ENCODE peak calls at places on chromosomes 5 and 9, in ten cellular contexts. Q, N, L, K, P, Z, A, J, X and U are unnamed samples.

GRCh38 chr5:383621-384020 is 59.4 kb upstream of the EXOC3 start:
- DNase-seq in J (no peak), Q (no peak), Z (peak), P (no peak), X (no peak), K (no peak), N (no peak), L (no peak), A (no peak), U (no peak)

GRCh38 chr5:150140830-150141229 is 14.8 kb downstream of the PDGFRB start:
- DNase-seq in J (no peak), A (peak), P (no peak), L (peak), X (peak), N (peak), Z (no peak), Q (no peak), K (no peak), U (peak)

GRCh38 chr5:6905423-6905822 is 192.2 kb downstream of the TENT4A start:
- DNase-seq in X (no peak), N (peak), A (peak), K (no peak), Q (no peak), P (no peak), Z (no peak), L (no peak), J (no peak), U (no peak)

GRCh38 chr5:69484891-69485290 is 7.7 kb upstream of the OCLN start:
- DNase-seq in A (no peak), K (no peak), Q (no peak), Z (no peak), P (no peak), L (peak), J (peak), X (peak), N (no peak), U (peak)

GRCh38 chr5:89268460-89268859 is 385.5 kb upstream of the MEF2C start:
- DNase-seq in Z (no peak), A (no peak), N (no peak), L (no peak), Q (no peak), X (no peak), K (no peak), J (no peak), P (no peak), U (no peak)

GRCh38 chr5:133607451-133607850 is 4.9 kb downstream of the FSTL4 start:
- DNase-seq in Q (no peak), J (no peak), X (no peak), P (no peak), A (no peak), N (no peak), L (no peak), K (no peak), Z (no peak), U (no peak)

GRCh38 chr5:95441631-95442030 is 50.5 kb downstream of the FAM81B start:
- DNase-seq in A (no peak), P (no peak), J (no peak), N (no peak), Z (no peak), Q (no peak), X (no peak), K (no peak), L (no peak), U (no peak)

GRCh38 chr9:91395106-91395552 is 28.5 kb downstream of the NFIL3 start:
- DNase-seq in L (no peak), X (peak), P (no peak), Z (no peak), Q (no peak), K (no peak), N (no peak), J (peak), A (no peak), U (peak)

GRCh38 chr5:42583322-42583721 is 160.1 kb downstream of the GHR start:
- DNase-seq in L (peak), J (peak), Q (no peak), P (peak), Z (peak), X (peak), A (no peak), N (peak), K (peak), U (peak)

GRCh38 chr5:106637275-106637674 is 1033.5 kb downstream of the EFNA5 start:
- DNase-seq in P (no peak), K (no peak), L (peak), X (peak), A (no peak), Z (no peak), J (no peak), Q (no peak), N (no peak), U (no peak)

GRCh38 chr5:50967388-50968039 is 301.1 kb downstream of the PARP8 start:
- DNase-seq in P (no peak), N (no peak), Q (no peak), A (no peak), L (no peak), K (no peak), J (no peak), Z (peak), X (no peak), U (no peak)

GRCh38 chr5:136811086-136811485 is 445.7 kb upstream of the TRPC7 start:
- DNase-seq in Z (no peak), L (peak), Q (no peak), J (peak), X (peak), P (no peak), K (no peak), A (no peak), N (no peak), U (peak)

GRCh38 chr5:101142102-101142501 is 239.0 kb upstream of the ST8SIA4 start:
- DNase-seq in L (no peak), Q (no peak), P (no peak), Z (no peak), A (no peak), N (no peak), J (no peak), K (no peak), X (no peak), U (no peak)

GRCh38 chr9:130027533-130028370 is 15.2 kb downstream of the FNBP1 start:
- DNase-seq in Z (no peak), L (no peak), K (no peak), X (no peak), Q (no peak), A (no peak), N (no peak), J (peak), P (no peak), U (no peak)

GRCh38 chr9:93890436-93890935 is 64.7 kb downstream of the BARX1 start:
- DNase-seq in X (no peak), J (no peak), Q (peak), N (no peak), Z (no peak), P (no peak), K (no peak), A (no peak), L (no peak), U (no peak)

GRCh38 chr5:145236127-145236526 is 599.0 kb downstream of the PRELID2 start:
- DNase-seq in J (peak), X (peak), N (no peak), Z (no peak), L (no peak), A (no peak), K (no peak), Q (no peak), P (no peak), U (peak)

GRCh38 chr5:138752951-138753793 is at the start of gene CTNNA1:
- DNase-seq in K (peak), N (peak), Q (peak), X (peak), L (peak), J (peak), P (peak), A (peak), Z (peak), U (peak)

GRCh38 chr9:124037790-124038189 is 26.2 kb downstream of the LHX2 start:
- DNase-seq in P (no peak), Q (no peak), L (no peak), N (no peak), Z (no peak), A (no peak), J (no peak), X (peak), K (no peak), U (no peak)

GRCh38 chr9:109016132-109016531 is 2.8 kb upstream of the CTNNAL1 start:
- DNase-seq in P (no peak), L (peak), A (no peak), Z (no peak), X (no peak), N (no peak), K (no peak), Q (no peak), J (no peak), U (no peak)

GRCh38 chr5:177304392-177305119 is 957 bp downstream of the PRELID1 start:
- DNase-seq in N (no peak), J (peak), A (no peak), K (no peak), P (no peak), L (no peak), X (no peak), Q (no peak), Z (peak), U (no peak)

GRCh38 chr5:65483474-65484346 is 2.0 kb upstream of the ADAMTS6 start:
- DNase-seq in J (peak), Q (no peak), A (no peak), L (peak), P (no peak), K (no peak), N (no peak), X (peak), Z (no peak), U (peak)

GRCh38 chr5:146213210-146213838 is 9.9 kb downstream of the RBM27 start:
- DNase-seq in Q (no peak), L (peak), N (no peak), K (no peak), Z (no peak), A (no peak), X (peak), J (peak), P (no peak), U (peak)

GRCh38 chr9:125410522-125410894 is 148.9 kb downstream of the GAPVD1 start:
- DNase-seq in Q (no peak), A (no peak), L (no peak), P (no peak), N (peak), Z (no peak), K (no peak), J (no peak), X (no peak), U (no peak)
- H3K4me3 ChIP-seq in Q (no peak), A (no peak), L (no peak), P (peak), N (no peak), Z (no peak), K (no peak), J (no peak), X (no peak), U (no peak)

GRCh38 chr9:135136481-135136880 is 49.0 kb downstream of the OLFM1 start:
- DNase-seq in P (no peak), Q (no peak), L (no peak), N (no peak), K (no peak), A (no peak), X (no peak), J (no peak), Z (no peak), U (no peak)
- H3K4me3 ChIP-seq in P (no peak), Q (no peak), L (no peak), N (no peak), K (no peak), A (no peak), X (no peak), J (no peak), Z (no peak), U (no peak)

GRCh38 chr9:136328011-136328621 is 777 bp downstream of the GPSM1 start:
- DNase-seq in Q (no peak), J (no peak), K (no peak), P (no peak), X (no peak), N (peak), A (no peak), Z (no peak), L (no peak), U (no peak)

GRCh38 chr9:136330406-136330990 is 3.2 kb downstream of the GPSM1 start:
- DNase-seq in Z (no peak), Q (no peak), L (no peak), X (no peak), N (peak), P (no peak), K (no peak), J (no peak), A (no peak), U (no peak)

GRCh38 chr9:136328622-136329041 is 1.3 kb downstream of the GPSM1 start:
- DNase-seq in X (peak), J (peak), L (peak), P (no peak), Z (no peak), K (no peak), N (peak), Q (no peak), A (no peak), U (peak)

GRCh38 chr9:136329636-136330405 is 2.5 kb downstream of the GPSM1 start:
- DNase-seq in K (no peak), Z (no peak), X (no peak), J (no peak), L (no peak), P (no peak), Q (no peak), A (no peak), N (peak), U (no peak)

GRCh38 chr9:136329211-136329627 is 1.9 kb downstream of the GPSM1 start:
- DNase-seq in X (peak), Q (no peak), N (peak), A (no peak), Z (no peak), P (no peak), K (no peak), J (peak), L (no peak), U (no peak)
- H3K4me3 ChIP-seq in X (peak), Q (peak), N (peak), A (peak), Z (no peak), P (no peak), K (no peak), J (peak), L (peak), U (peak)

GRCh38 chr5:30475429-30475828 is 718.1 kb upstream of the CDH6 start:
- DNase-seq in N (no peak), P (no peak), J (no peak), L (no peak), X (no peak), K (no peak), A (no peak), Z (no peak), Q (no peak), U (no peak)

DNA sequence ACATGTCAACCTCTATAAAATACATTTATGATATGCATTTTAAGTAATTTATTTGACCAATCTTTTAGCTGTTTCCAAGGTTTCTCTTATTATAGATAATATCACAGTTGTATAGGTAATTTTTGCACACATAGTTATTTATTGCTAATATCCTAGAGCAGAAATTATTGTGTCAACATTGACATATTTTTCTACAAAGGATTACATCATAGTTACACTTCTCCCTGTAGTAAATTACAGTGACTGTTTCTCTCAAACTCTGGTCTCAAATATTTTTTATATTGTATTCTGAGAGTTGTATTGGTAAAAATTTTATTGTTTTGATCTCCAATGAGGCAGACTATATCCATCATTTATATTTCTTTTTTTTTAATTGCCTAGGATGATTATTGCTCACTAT is 714.4 kb upstream of the CDH6 start:
- DNase-seq in X (no peak), L (no peak), P (no peak), K (no peak), A (no peak), Q (no peak), J (no peak), Z (no peak), N (no peak), U (no peak)
- H3K4me3 ChIP-seq in X (no peak), L (no peak), P (no peak), K (no peak), A (no peak), Q (no peak), J (no peak), Z (no peak), N (no peak), U (no peak)

GRCh38 chr9:79572032-79572890 is 496 bp downstream of the TLE4 start:
- DNase-seq in K (peak), X (peak), N (peak), A (peak), P (no peak), L (no peak), J (peak), Z (peak), Q (no peak), U (peak)
- H3K4me3 ChIP-seq in K (peak), X (peak), N (peak), A (peak), P (peak), L (peak), J (peak), Z (peak), Q (peak), U (peak)

GRCh38 chr5:17399931-17400330 is 98.1 kb upstream of the TAF11L2 start:
- DNase-seq in K (no peak), A (no peak), J (no peak), Q (peak), L (no peak), Z (no peak), N (no peak), P (no peak), X (no peak), U (no peak)

GRCh38 chr5:17398866-17399835 is 98.9 kb upstream of the TAF11L2 start:
- DNase-seq in Z (no peak), P (no peak), L (no peak), K (no peak), A (no peak), Q (no peak), N (no peak), J (no peak), X (no peak), U (no peak)

GRCh38 chr5:17400724-17401508 is 97.1 kb upstream of the TAF11L2 start:
- DNase-seq in L (no peak), A (no peak), Z (no peak), P (no peak), N (no peak), J (no peak), X (no peak), K (no peak), Q (peak), U (no peak)

GRCh38 chr5:17401509-17402290 is 96.3 kb upstream of the TAF11L2 start:
- DNase-seq in L (no peak), Q (no peak), N (no peak), P (no peak), K (no peak), Z (no peak), X (no peak), J (no peak), A (no peak), U (no peak)

DNA sequence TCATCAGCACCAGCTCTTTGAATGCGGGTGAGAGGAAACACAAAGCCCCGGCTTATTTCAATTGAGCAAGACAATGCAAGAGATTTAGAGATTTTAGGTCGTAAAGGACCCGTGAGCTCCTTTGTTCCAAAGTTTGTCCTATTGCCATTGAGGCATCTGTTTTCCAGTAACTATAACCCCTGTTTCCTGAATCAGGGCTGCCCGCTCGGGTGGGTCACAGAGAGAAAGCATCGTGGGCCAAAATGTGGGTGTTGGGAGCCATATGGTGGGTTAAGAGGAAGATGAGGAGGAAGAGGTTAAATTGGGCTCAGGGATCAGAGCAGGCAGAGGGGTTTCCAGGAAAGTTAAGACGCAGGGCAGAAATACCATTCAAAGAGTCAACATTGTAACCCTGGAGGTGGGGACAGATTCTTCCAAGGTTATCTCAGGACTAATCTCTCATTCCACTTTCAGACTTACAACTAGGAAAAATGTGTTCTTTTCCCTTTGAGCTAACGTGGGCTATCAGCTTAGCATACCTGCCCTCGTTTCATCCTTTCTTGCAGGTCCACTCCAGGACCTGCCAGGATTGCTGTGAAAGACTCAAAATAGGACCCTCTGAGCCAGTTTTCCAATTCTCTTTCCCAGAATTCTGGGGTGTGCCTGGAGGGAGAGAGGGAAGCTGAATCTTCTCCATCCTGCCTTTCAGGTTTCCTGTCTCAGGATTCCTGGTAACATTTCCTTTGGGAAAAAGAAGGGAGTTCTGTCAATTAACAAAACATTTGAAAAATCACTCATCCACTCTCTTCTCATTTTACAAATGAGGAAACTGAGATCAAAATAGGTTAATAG is 95.5 kb upstream of the TAF11L2 start:
- DNase-seq in J (no peak), X (no peak), K (no peak), A (no peak), Z (no peak), P (no peak), Q (no peak), N (no peak), L (no peak), U (no peak)
- H3K4me3 ChIP-seq in J (no peak), X (no peak), K (no peak), A (no peak), Z (no peak), P (no peak), Q (no peak), N (no peak), L (no peak), U (no peak)

GRCh38 chr5:181039961-181040915 is at the start of gene BTNL9:
- DNase-seq in Z (no peak), J (no peak), L (no peak), A (no peak), X (no peak), N (no peak), Q (no peak), P (no peak), K (no peak), U (peak)
- H3K4me3 ChIP-seq in Z (no peak), J (no peak), L (no peak), A (peak), X (no peak), N (peak), Q (no peak), P (no peak), K (no peak), U (no peak)

DNA sequence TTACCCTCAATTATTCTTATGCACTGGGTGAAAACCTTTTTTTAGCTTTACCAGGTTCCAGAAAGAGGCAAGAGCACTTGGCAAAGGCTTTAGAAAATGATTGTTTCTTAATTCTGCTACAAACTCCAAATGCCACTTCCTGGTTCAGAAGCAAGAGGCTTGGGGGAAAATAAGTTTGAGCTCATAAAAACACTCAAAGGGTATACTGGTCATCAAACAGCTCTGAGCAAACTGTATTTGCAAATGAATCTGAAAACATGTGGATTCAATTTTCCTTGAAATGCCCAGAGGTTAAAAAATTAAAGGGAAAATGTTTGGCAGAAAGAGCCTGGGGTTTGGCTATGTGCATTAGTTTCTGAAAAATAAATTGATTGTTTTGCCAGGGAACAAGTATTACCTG is 615.5 kb downstream of the EBF1 start:
- DNase-seq in L (no peak), K (no peak), Q (no peak), J (peak), P (no peak), X (no peak), Z (no peak), A (no peak), N (no peak), U (no peak)
- H3K4me3 ChIP-seq in L (no peak), K (no peak), Q (no peak), J (no peak), P (no peak), X (no peak), Z (no peak), A (no peak), N (no peak), U (no peak)

GRCh38 chr5:18745988-18746615 is 1111.8 kb downstream of the TAF11L14 start:
- DNase-seq in P (no peak), Z (peak), N (no peak), K (peak), X (peak), A (no peak), J (peak), Q (no peak), L (no peak), U (no peak)
- H3K4me3 ChIP-seq in P (no peak), Z (peak), N (peak), K (peak), X (peak), A (peak), J (peak), Q (peak), L (no peak), U (no peak)